ENCODE peak calls at places on chromosomes 13 and 19, in nine cellular contexts. B is suprapubic skin, V is HepG2, U is SK-N-SH, N is upper lobe of left lung, I is K562, J is esophagus muscularis mucosa, H is stomach, P is sigmoid colon. K is an unnamed sample.

GRCh38 chr19:42422576-42423461 is 4.4 kb downstream of the LIPE start:
- DNase-seq in B (no peak), V (peak), U (peak), N (no peak), I (no peak), J (no peak), H (no peak), P (peak), K (peak)

GRCh38 chr19:275000-275399 is 16.2 kb downstream of the PLPP2 start:
- DNase-seq in B (no peak), V (no peak), U (peak), N (no peak), I (no peak), J (no peak), H (no peak), P (no peak), K (no peak)

GRCh38 chr19:30391554-30392551 is 19.7 kb downstream of the ZNF536 start:
- DNase-seq in B (peak), V (no peak), U (no peak), N (no peak), I (no peak), J (peak), H (no peak), P (no peak), K (no peak)

GRCh38 chr13:20165417-20166257 is 4.8 kb upstream of the GJA3 start:
- DNase-seq in B (no peak), V (no peak), U (no peak), N (no peak), I (no peak), J (no peak), H (no peak), P (no peak), K (no peak)

GRCh38 chr19:50203281-50204080 is at the start of gene MYH14:
- DNase-seq in B (no peak), V (peak), U (peak), N (peak), I (peak), J (peak), H (peak), P (peak), K (peak)

GRCh38 chr13:61779456-61779855 is 363.8 kb upstream of the PCDH20 start:
- DNase-seq in B (no peak), V (no peak), U (no peak), N (no peak), I (no peak), J (no peak), H (no peak), P (no peak), K (no peak)

GRCh38 chr13:90594694-90595093 is 752.8 kb upstream of the MIR17HG start:
- DNase-seq in B (no peak), V (no peak), U (no peak), N (no peak), I (no peak), J (no peak), H (no peak), P (no peak), K (no peak)

GRCh38 chr13:33194820-33195692 is 90.5 kb downstream of the STARD13 start:
- DNase-seq in B (no peak), V (peak), U (peak), N (no peak), I (no peak), J (no peak), H (peak), P (no peak), K (no peak)

GRCh38 chr19:13619203-13619632 is 112.9 kb upstream of the CACNA1A start:
- DNase-seq in B (no peak), V (no peak), U (no peak), N (no peak), I (no peak), J (no peak), H (no peak), P (no peak), K (no peak)

GRCh38 chr19:370641-371330 is 26.2 kb upstream of the MIER2 start:
- DNase-seq in B (no peak), V (no peak), U (no peak), N (no peak), I (no peak), J (no peak), H (no peak), P (peak), K (no peak)

GRCh38 chr13:27928353-27928804 is 8.6 kb downstream of the PDX1 start:
- DNase-seq in B (no peak), V (no peak), U (no peak), N (peak), I (no peak), J (no peak), H (no peak), P (no peak), K (no peak)

GRCh38 chr19:15454371-15454800 is 4.6 kb upstream of the WIZ start:
- DNase-seq in B (no peak), V (no peak), U (no peak), N (peak), I (no peak), J (no peak), H (peak), P (no peak), K (no peak)

GRCh38 chr19:44306283-44306682 is 1.5 kb upstream of the ZNF235 start:
- DNase-seq in B (no peak), V (no peak), U (no peak), N (peak), I (no peak), J (no peak), H (no peak), P (no peak), K (no peak)

GRCh38 chr19:28607066-28607583 is 605.8 kb downstream of the UQCRFS1 start:
- DNase-seq in B (no peak), V (no peak), U (no peak), N (no peak), I (peak), J (peak), H (no peak), P (no peak), K (no peak)

GRCh38 chr13:24997367-24997967 is 98.5 kb upstream of the PABPC3 start:
- DNase-seq in B (no peak), V (peak), U (peak), N (no peak), I (peak), J (peak), H (no peak), P (no peak), K (no peak)

GRCh38 chr19:51572908-51573307 is 1.8 kb downstream of the ZNF175 start:
- DNase-seq in B (no peak), V (no peak), U (no peak), N (no peak), I (no peak), J (no peak), H (no peak), P (no peak), K (no peak)

GRCh38 chr19:50464348-50464747 is 12.0 kb upstream of the EMC10 start:
- DNase-seq in B (no peak), V (no peak), U (no peak), N (peak), I (no peak), J (no peak), H (no peak), P (no peak), K (no peak)

GRCh38 chr13:80757694-80758093 is 416.8 kb upstream of the SPRY2 start:
- DNase-seq in B (no peak), V (no peak), U (no peak), N (no peak), I (no peak), J (no peak), H (no peak), P (no peak), K (no peak)

GRCh38 chr19:55312621-55313117 is 12.5 kb downstream of the TMEM150B start:
- DNase-seq in B (no peak), V (no peak), U (peak), N (no peak), I (no peak), J (no peak), H (no peak), P (no peak), K (no peak)

GRCh38 chr13:60369242-60369641 is 27.8 kb upstream of the TDRD3 start:
- DNase-seq in B (no peak), V (no peak), U (peak), N (no peak), I (no peak), J (no peak), H (no peak), P (no peak), K (no peak)

GRCh38 chr19:32719611-32720059 is at the start of gene TDRD12:
- DNase-seq in B (no peak), V (no peak), U (peak), N (peak), I (no peak), J (no peak), H (no peak), P (no peak), K (no peak)

GRCh38 chr19:13024126-13024957 is 29.1 kb downstream of the NFIX start:
- DNase-seq in B (no peak), V (no peak), U (no peak), N (peak), I (no peak), J (no peak), H (no peak), P (peak), K (no peak)

GRCh38 chr13:94073006-94073744 is 406.3 kb downstream of the DCT start:
- DNase-seq in B (no peak), V (no peak), U (no peak), N (no peak), I (no peak), J (no peak), H (no peak), P (no peak), K (no peak)
- TF ChIP-seq CTCF in B (no peak), V (no peak), U (peak), N (no peak), I (no peak), J (no peak), H (no peak), P (no peak), K (no peak)

DNA sequence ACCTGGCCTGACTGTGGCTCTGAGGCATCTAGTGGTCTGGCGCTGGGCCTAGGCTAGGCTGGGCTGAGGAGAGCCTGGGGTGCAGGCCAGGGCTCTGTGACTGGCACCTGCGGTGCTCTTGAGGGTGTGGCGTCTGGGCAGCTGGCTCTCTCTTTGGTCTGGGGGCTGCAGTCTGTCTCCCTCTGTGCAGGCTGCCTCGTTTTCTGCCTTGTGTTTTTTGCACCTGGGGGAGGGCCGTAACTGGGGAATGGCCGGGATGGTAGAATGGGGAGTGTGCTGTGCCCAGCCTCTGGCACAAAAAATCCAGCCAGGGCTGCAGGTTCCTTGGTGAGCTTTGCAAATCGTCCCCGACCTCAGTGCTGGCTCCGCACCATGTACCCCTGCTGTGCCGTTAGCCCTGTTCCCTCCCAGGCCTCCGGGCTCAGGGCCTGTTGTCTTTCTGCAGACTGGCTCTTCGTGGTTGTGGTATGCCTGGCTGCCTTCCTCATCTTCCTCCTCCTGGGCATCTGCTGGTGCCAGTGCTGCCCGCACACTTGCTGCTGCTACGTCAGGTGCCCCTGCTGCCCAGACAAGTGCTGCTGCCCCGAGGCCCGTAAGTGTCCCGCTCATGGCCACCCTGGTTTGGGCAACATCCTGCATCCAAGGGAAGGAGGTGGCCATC is 6.5 kb upstream of the USF2 start:
- DNase-seq in B (peak), V (no peak), U (no peak), N (peak), I (no peak), J (no peak), H (peak), P (peak), K (peak)
- TF ChIP-seq POLR2AphosphoS5 in B (no peak), V (no peak), U (no peak), N (no peak), I (no peak), J (no peak), H (no peak), P (no peak), K (no peak)

GRCh38 chr19:4268816-4269430 is 10.1 kb upstream of the SHD start:
- DNase-seq in B (no peak), V (no peak), U (no peak), N (no peak), I (no peak), J (no peak), H (no peak), P (no peak), K (no peak)
- TF ChIP-seq EP300 in B (no peak), V (no peak), U (no peak), N (no peak), I (no peak), J (no peak), H (no peak), P (no peak), K (no peak)

DNA sequence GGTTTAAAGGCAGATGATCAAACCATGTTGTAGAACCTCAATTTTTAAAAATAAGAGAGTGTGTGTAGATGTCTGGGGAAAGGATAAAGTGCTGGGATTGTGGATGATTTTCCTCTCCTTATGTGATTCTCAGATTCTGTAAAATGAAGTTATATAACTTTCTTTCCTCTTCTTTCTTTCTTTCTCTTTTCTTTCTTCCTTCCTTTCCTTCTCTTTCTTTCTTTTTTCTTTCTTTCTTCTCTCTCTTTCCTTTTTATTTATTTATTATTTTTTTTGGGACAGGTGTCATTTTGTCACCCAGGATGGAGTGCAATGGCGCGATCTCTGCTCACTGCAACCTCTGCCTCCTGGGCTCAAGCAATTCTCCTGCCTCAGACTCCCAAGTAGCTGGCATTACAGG is 82.6 kb downstream of the GADD45B start:
- DNase-seq in B (no peak), V (no peak), U (no peak), N (no peak), I (no peak), J (no peak), H (no peak), P (no peak), K (no peak)
- TF ChIP-seq CTCF in B (no peak), V (no peak), U (no peak), N (no peak), I (no peak), J (no peak), H (no peak), P (no peak), K (no peak)